ENCODE peak calls at places on chromosomes 1 and 21, in five cellular contexts. A is ovary, Q is tibial nerve, U is esophagus muscularis mucosa, R is A549. S is an unnamed sample. For H3K4me1, the result is how much of the 10 kb centered on the place peaks cover.

GRCh38 chr1:29682918-29683314 is 446.6 kb downstream of the PTPRU start:
- DNase-seq in R (no peak), A (no peak), Q (no peak), U (no peak), S (no peak)

GRCh38 chr21:27094182-27094948 is 127.5 kb upstream of the ADAMTS5 start:
- DNase-seq in R (no peak), Q (no peak), A (no peak), U (no peak), S (no peak)

GRCh38 chr1:78333426-78334012 is 157.3 kb upstream of the PTGFR start:
- DNase-seq in Q (no peak), U (no peak), A (peak), R (no peak), S (no peak)

GRCh38 chr1:54474500-54475235 is 68.5 kb upstream of the SSBP3 start:
- DNase-seq in A (peak), U (no peak), Q (no peak), R (no peak), S (peak)

GRCh38 chr1:32984090-32984828 is 19.6 kb upstream of the RNF19B start:
- DNase-seq in A (no peak), Q (no peak), U (no peak), R (no peak), S (no peak)

GRCh38 chr1:193355179-193355578 is 168.8 kb upstream of the B3GALT2 start:
- DNase-seq in Q (no peak), R (peak), U (no peak), A (no peak), S (no peak)

GRCh38 chr1:15750924-15751323 is 7.7 kb upstream of the FBLIM1 start:
- DNase-seq in R (no peak), U (no peak), A (no peak), Q (no peak), S (no peak)

GRCh38 chr1:22611530-22611947 is 24.9 kb upstream of the C1QA start:
- DNase-seq in Q (no peak), R (no peak), U (no peak), A (no peak), S (no peak)

GRCh38 chr1:200929530-200930278 is 35.0 kb downstream of the INAVA start:
- DNase-seq in U (no peak), R (no peak), Q (no peak), A (no peak), S (peak)

GRCh38 chr1:162706003-162706402 is 73.7 kb downstream of the DDR2 start:
- DNase-seq in U (no peak), A (no peak), R (no peak), Q (no peak), S (no peak)

GRCh38 chr1:66947267-66947666 is 22.5 kb downstream of the MIER1 start:
- DNase-seq in A (no peak), U (no peak), R (no peak), Q (no peak), S (no peak)

GRCh38 chr1:172874950-172875349 is 175.8 kb downstream of the TNFSF18 start:
- DNase-seq in U (no peak), R (no peak), Q (no peak), A (no peak), S (no peak)

GRCh38 chr1:44405804-44406743 is 1.0 kb downstream of the RNF220 start:
- DNase-seq in U (no peak), R (peak), Q (no peak), A (no peak), S (no peak)

GRCh38 chr1:42817440-42817767 is 207 bp upstream of the SVBP start:
- DNase-seq in A (no peak), R (peak), U (no peak), Q (no peak), S (no peak)

GRCh38 chr1:63350320-63350719 is 17.1 kb upstream of the ALG6 start:
- DNase-seq in R (no peak), Q (no peak), U (no peak), A (no peak), S (no peak)

GRCh38 chr1:84669831-84670230 is 20.4 kb downstream of the SSX2IP start:
- DNase-seq in A (no peak), Q (no peak), U (no peak), R (no peak), S (no peak)

GRCh38 chr1:214993419-214993818 is 89.1 kb upstream of the KCNK2 start:
- DNase-seq in R (no peak), Q (no peak), U (no peak), A (no peak), S (no peak)

GRCh38 chr1:155761746-155762400 is 73.0 kb downstream of the DAP3 start:
- DNase-seq in A (no peak), Q (no peak), U (no peak), R (no peak), S (no peak)

GRCh38 chr1:155760751-155761475 is 72.0 kb downstream of the DAP3 start:
- DNase-seq in A (no peak), R (no peak), U (no peak), Q (no peak), S (no peak)

GRCh38 chr1:155759966-155760630 is 71.2 kb downstream of the DAP3 start:
- DNase-seq in U (no peak), Q (no peak), A (no peak), R (no peak), S (no peak)
- H3K4me1 ChIP-seq in U (under half), Q (under half), A (under half), R (under half), S (under half)

DNA sequence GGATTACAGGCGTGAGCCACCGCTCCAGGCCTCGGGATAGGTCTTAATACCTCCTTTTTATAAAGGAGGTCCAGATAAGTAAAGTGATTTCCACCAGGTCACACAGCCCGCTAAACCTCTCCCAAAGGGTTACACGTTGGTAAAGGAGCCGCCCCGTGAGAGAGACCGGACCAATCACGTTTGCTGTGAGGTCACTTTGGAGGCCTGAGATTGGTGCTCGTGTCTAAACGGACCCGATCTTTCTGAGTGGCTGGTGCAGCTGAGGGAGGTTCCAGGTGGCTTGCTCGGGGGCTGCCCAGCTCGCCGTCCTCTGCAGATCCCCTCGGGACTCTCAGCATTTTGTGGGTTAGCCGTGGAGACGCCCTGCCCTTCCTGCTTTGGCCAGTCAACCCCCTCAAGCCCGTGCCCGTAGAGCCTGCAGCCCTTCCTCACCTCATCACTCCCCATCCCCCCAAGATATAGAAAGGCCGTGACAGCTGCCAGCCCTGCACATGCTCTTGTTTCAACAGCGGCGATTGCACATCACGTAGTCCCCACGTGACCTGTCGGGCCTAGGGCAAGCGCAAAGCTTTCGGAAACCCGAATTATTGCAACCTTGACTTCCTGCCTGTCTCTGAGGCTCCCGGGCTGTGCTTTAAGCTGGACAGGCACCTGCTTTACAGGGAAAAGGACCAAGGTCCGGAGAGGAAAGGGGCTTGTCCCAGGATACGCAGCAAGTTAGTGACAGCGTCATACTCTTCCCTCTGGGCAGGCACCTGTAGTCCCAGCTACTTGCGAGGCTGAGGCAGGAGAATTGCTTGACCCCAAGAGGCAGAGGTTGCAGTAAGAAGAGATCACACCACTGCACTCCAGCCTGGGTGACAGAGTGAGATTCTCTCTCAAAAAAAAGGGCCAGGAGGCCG is 5.0 kb upstream of the COA7 start:
- DNase-seq in Q (peak), R (peak), A (peak), U (peak), S (peak)
- TF ChIP-seq EP300 in Q (peak), R (no peak), A (peak), U (no peak), S (no peak)

GRCh38 chr1:202156590-202156989 is 3.8 kb downstream of the PTPN7 start:
- DNase-seq in R (no peak), U (no peak), Q (no peak), A (no peak), S (no peak)

GRCh38 chr1:202157945-202158344 is 2.5 kb downstream of the PTPN7 start:
- DNase-seq in R (no peak), A (no peak), Q (no peak), U (no peak), S (no peak)

GRCh38 chr1:202160377-202160940 is at the start of gene PTPN7:
- DNase-seq in U (no peak), Q (no peak), R (no peak), A (no peak), S (peak)

GRCh38 chr1:202159534-202160371 is 649 bp downstream of the PTPN7 start:
- DNase-seq in R (no peak), U (no peak), Q (no peak), A (no peak), S (peak)

DNA sequence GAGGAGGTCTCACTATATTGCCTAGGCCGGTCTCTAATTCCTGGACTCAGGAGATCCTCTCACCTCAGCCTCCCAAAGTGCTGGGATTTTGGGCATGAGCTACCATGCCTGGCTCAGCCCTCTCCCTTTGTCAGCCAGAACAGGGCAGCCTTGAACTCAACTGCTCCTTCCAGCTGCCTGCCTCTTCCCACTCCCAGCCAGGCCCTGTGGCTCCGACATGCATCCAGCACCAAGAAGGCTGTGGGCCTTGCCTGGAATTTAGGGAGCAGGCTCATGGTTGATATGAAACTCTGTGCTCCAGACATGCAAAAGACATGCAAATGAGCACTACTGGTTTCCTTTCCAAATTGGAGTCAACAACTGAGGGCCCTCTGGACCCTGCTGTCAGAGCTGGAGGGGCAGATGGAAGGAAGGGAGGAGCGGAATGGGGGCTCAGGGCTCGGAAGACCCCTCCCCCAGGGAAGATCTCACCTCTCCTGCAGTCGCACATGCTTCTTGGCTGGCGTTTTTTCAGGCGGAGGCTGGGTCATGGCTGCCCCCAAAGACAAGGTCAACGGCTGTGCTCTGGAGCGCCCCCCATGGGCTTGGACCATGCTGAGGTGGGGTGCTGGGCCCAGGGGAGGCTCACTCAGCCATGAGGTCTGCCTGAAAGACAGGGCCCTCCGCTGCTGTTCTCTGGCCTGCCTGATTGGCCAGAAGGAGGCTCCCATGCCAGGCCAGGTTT is 1.4 kb downstream of the PTPN7 start:
- DNase-seq in U (no peak), A (peak), R (no peak), Q (no peak), S (no peak)
- H3K4me1 ChIP-seq in U (under half), A (under half), R (under half), Q (under half), S (under half)

GRCh38 chr1:51853360-51853759 is 25.2 kb downstream of the NRDC start:
- DNase-seq in Q (no peak), R (no peak), A (no peak), U (no peak), S (no peak)

GRCh38 chr1:51851882-51852396 is 26.6 kb downstream of the NRDC start:
- DNase-seq in A (no peak), R (no peak), Q (no peak), U (no peak), S (no peak)

GRCh38 chr1:51847294-51847920 is 31.1 kb downstream of the NRDC start:
- DNase-seq in A (no peak), U (no peak), Q (no peak), R (no peak), S (no peak)

GRCh38 chr1:51855624-51856023 is 22.9 kb downstream of the NRDC start:
- DNase-seq in U (no peak), R (no peak), Q (no peak), A (no peak), S (no peak)

GRCh38 chr1:51850420-51851297 is 27.9 kb downstream of the NRDC start:
- DNase-seq in R (no peak), A (no peak), Q (no peak), U (no peak), S (no peak)
- TF ChIP-seq EP300 in R (no peak), A (no peak), Q (no peak), U (no peak), S (no peak)

DNA sequence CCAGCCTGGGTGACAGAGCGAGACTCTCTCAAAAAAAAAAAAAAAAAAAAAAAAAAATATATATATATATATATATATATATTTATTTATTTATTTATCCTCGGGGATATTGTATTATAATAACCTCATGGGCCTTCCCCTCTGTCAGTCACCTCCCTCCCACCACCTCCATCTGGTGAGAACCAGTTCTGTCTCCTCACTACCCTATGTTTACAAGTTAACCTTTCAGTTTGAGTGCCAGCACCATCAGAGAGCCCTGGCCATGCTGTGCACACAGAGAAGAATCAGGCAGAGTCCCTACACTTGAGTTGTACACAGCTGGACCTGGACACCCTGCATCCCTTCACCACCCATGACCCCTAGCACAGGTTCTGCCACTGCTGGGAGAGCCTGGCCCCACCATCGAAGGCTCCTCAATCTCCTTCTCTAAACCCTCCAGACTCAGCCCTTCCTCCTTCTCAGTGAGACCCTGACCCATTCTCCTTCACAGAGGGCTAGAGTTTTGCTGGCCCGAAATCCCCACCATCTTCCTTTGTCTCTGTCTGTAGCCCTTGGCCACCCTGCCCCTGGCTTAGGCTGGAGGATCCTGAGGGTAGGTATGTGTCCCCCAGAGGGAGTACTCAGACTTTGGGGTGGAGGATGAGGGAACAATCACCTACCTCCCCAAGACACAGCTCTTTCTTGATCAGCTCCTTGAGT is 1.2 kb downstream of the S100A5 start:
- DNase-seq in A (no peak), U (no peak), Q (no peak), R (no peak), S (no peak)
- H3K4me1 ChIP-seq in A (under half), U (half or more), Q (under half), R (half or more), S (half or more)

GRCh38 chr1:6427445-6428390 is 3.1 kb downstream of the ESPN start:
- DNase-seq in A (no peak), Q (no peak), U (no peak), R (no peak), S (peak)
- TF ChIP-seq EP300 in A (no peak), Q (no peak), U (no peak), R (no peak), S (no peak)

DNA sequence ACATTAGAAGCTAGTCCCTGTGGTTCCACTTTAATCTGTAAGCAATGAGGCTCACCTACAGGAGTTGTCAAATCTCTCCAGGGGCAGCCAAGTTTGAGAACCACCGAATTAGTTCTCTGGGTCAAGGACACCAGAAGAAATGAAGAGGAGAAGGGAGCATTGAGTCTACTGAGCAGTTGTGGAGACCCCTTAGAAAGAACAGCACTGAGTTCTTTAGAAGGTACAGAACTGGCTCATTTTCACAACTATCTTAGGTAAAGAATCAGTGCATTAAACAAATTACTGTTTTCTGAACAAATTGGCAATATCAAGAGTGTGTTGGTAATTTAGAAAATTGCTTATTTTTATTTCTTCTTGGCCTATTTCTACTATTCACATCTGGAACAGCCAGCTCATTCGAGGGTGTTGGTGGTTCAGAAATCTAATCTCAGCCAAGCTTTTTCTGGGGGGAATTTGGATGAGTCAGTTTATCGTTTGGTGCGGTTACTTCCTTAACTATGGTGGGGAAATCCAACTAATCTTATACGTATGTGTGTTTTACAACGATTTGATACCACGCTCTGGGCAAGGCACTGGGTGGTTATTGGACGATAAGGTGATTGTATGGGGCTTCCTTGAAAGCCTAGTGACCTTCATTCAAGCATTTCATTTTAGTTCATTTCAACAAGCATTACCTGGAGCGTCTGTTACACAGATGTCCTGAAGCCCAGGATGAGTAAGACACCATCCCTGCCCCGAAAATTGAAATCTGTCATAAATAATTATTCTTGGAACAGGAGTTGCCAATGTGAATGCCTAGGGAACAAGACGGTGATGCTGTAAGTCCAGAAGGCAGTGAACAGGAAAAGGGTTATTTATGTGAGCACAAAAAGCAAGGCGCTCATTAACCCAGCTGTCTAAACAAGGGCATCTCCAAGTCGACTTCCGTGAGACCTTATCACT is 52.0 kb upstream of the TMPRSS2 start:
- DNase-seq in Q (no peak), U (no peak), R (no peak), A (no peak), S (no peak)
- H3K4me1 ChIP-seq in Q (under half), U (under half), R (under half), A (under half), S (under half)

S was measured in transverse colon.